ENCODE peak calls at places on chromosomes 1 and 21, in five cellular contexts. One of them, this sample, is unnamed.

GRCh38 chr1:212754193-212754592 is 37.4 kb downstream of the NSL1 start:
- DNase-seq in IMR-90: no peak
- DNase-seq in uterus: no peak
- DNase-seq in body of pancreas: no peak
- DNase-seq in heart left ventricle: no peak
- DNase-seq in this sample: no peak

GRCh38 chr1:182476625-182477024 is 26.7 kb downstream of the RGSL1 start:
- DNase-seq in uterus: no peak
- DNase-seq in heart left ventricle: peak; percentile 41
- DNase-seq in IMR-90: no peak
- DNase-seq in body of pancreas: no peak
- DNase-seq in this sample: no peak

GRCh38 chr1:222010306-222010705 is 268.4 kb upstream of the DUSP10 start:
- DNase-seq in uterus: no peak
- DNase-seq in IMR-90: no peak
- DNase-seq in heart left ventricle: no peak
- DNase-seq in body of pancreas: no peak
- DNase-seq in this sample: no peak

GRCh38 chr1:53721088-53721487 is 17.9 kb downstream of the GLIS1 start:
- DNase-seq in uterus: no peak
- DNase-seq in heart left ventricle: no peak
- DNase-seq in IMR-90: no peak
- DNase-seq in body of pancreas: no peak
- DNase-seq in this sample: no peak

GRCh38 chr1:91533625-91534024 is 33.0 kb downstream of the CDC7 start:
- DNase-seq in body of pancreas: no peak
- DNase-seq in uterus: no peak
- DNase-seq in IMR-90: no peak
- DNase-seq in heart left ventricle: no peak
- DNase-seq in this sample: no peak

GRCh38 chr1:221776495-221777413 is 34.9 kb upstream of the DUSP10 start:
- DNase-seq in IMR-90: no peak
- DNase-seq in body of pancreas: no peak
- DNase-seq in heart left ventricle: no peak
- DNase-seq in uterus: no peak
- DNase-seq in this sample: no peak

GRCh38 chr1:186904361-186904760 is 75.6 kb downstream of the PLA2G4A start:
- DNase-seq in uterus: no peak
- DNase-seq in IMR-90: no peak
- DNase-seq in body of pancreas: no peak
- DNase-seq in heart left ventricle: no peak
- DNase-seq in this sample: no peak

GRCh38 chr1:7299329-7299799 is 471.7 kb upstream of the VAMP3 start:
- DNase-seq in uterus: peak; percentile 54
- DNase-seq in body of pancreas: peak; percentile 52
- DNase-seq in heart left ventricle: peak; percentile 78
- DNase-seq in IMR-90: peak; percentile 100
- DNase-seq in this sample: peak; percentile 84

GRCh38 chr21:33685613-33686197 is 43.4 kb downstream of the ITSN1 start:
- DNase-seq in heart left ventricle: no peak
- DNase-seq in body of pancreas: no peak
- DNase-seq in uterus: no peak
- DNase-seq in IMR-90: peak; percentile 66
- DNase-seq in this sample: no peak

GRCh38 chr1:6464514-6464836 is 1.5 kb downstream of the TNFRSF25 start:
- DNase-seq in uterus: no peak
- DNase-seq in IMR-90: no peak
- DNase-seq in body of pancreas: peak; percentile 78
- DNase-seq in heart left ventricle: peak; percentile 87
- DNase-seq in this sample: no peak

GRCh38 chr1:203440780-203441179 is 34.8 kb upstream of the PRELP start:
- DNase-seq in heart left ventricle: peak; percentile 75
- DNase-seq in body of pancreas: peak; percentile 64
- DNase-seq in IMR-90: peak; percentile 72
- DNase-seq in uterus: peak; percentile 86
- DNase-seq in this sample: peak; percentile 95

GRCh38 chr1:175073054-175073453 is 5.4 kb downstream of the TNN start:
- DNase-seq in body of pancreas: no peak
- DNase-seq in IMR-90: no peak
- DNase-seq in uterus: peak; percentile 62
- DNase-seq in heart left ventricle: no peak
- DNase-seq in this sample: no peak

GRCh38 chr1:48869116-48869893 is 92.6 kb upstream of the BEND5 start:
- DNase-seq in IMR-90: no peak
- DNase-seq in body of pancreas: no peak
- DNase-seq in heart left ventricle: peak; percentile 31
- DNase-seq in uterus: no peak
- DNase-seq in this sample: no peak

GRCh38 chr21:25501996-25502665 is 105.2 kb downstream of the MRPL39 start:
- DNase-seq in IMR-90: no peak
- DNase-seq in uterus: no peak
- DNase-seq in body of pancreas: no peak
- DNase-seq in heart left ventricle: no peak
- DNase-seq in this sample: no peak

GRCh38 chr1:152967201-152967600 is 3.2 kb upstream of the SPRR4 start:
- DNase-seq in heart left ventricle: no peak
- DNase-seq in body of pancreas: no peak
- DNase-seq in uterus: no peak
- DNase-seq in IMR-90: no peak
- DNase-seq in this sample: no peak

GRCh38 chr1:219173434-219173757 is 282 bp upstream of the LYPLAL1 start:
- DNase-seq in heart left ventricle: no peak
- DNase-seq in body of pancreas: no peak
- DNase-seq in uterus: no peak
- DNase-seq in IMR-90: no peak
- DNase-seq in this sample: no peak

GRCh38 chr1:151259351-151259750 is 4.8 kb downstream of the PSMD4 start:
- DNase-seq in uterus: no peak
- DNase-seq in IMR-90: no peak
- DNase-seq in heart left ventricle: no peak
- DNase-seq in body of pancreas: no peak
- DNase-seq in this sample: no peak

GRCh38 chr1:240092301-240093119 is 827 bp downstream of the FMN2 start:
- DNase-seq in heart left ventricle: no peak
- DNase-seq in IMR-90: peak; percentile 74
- DNase-seq in body of pancreas: peak; percentile 16
- DNase-seq in uterus: peak; percentile 14
- DNase-seq in this sample: peak; percentile 66

GRCh38 chr1:117174851-117175250 is 35.9 kb downstream of the VTCN1 start:
- DNase-seq in IMR-90: no peak
- DNase-seq in heart left ventricle: no peak
- DNase-seq in body of pancreas: no peak
- DNase-seq in uterus: no peak
- DNase-seq in this sample: no peak

GRCh38 chr21:16509466-16509865 is 779.7 kb downstream of the USP25 start:
- DNase-seq in body of pancreas: no peak
- DNase-seq in heart left ventricle: peak; percentile 32
- DNase-seq in IMR-90: peak; percentile 16
- DNase-seq in uterus: no peak
- DNase-seq in this sample: no peak

GRCh38 chr1:94883688-94884087 is 43.2 kb downstream of the CNN3 start:
- DNase-seq in heart left ventricle: no peak
- DNase-seq in IMR-90: peak; percentile 66
- DNase-seq in body of pancreas: peak; percentile 28
- DNase-seq in uterus: no peak
- DNase-seq in this sample: no peak

GRCh38 chr1:204742676-204743075 is 57.1 kb upstream of the LRRN2 start:
- DNase-seq in heart left ventricle: no peak
- DNase-seq in IMR-90: no peak
- DNase-seq in uterus: no peak
- DNase-seq in body of pancreas: no peak
- DNase-seq in this sample: no peak

GRCh38 chr1:13666317-13666716 is 33.7 kb upstream of the PRDM2 start:
- DNase-seq in IMR-90: no peak
- DNase-seq in heart left ventricle: no peak
- DNase-seq in body of pancreas: no peak
- DNase-seq in uterus: no peak
- DNase-seq in this sample: no peak

GRCh38 chr1:944341-945325 is 14.4 kb downstream of the NOC2L start:
- DNase-seq in heart left ventricle: peak; percentile 69
- DNase-seq in body of pancreas: no peak
- DNase-seq in IMR-90: peak; percentile 83
- DNase-seq in uterus: peak; percentile 83
- DNase-seq in this sample: no peak

GRCh38 chr1:230377851-230378250 is 48.3 kb downstream of the PGBD5 start:
- DNase-seq in IMR-90: no peak
- DNase-seq in heart left ventricle: no peak
- DNase-seq in body of pancreas: no peak
- DNase-seq in uterus: no peak
- DNase-seq in this sample: no peak

GRCh38 chr1:230376296-230376695 is 49.8 kb downstream of the PGBD5 start:
- DNase-seq in uterus: no peak
- DNase-seq in body of pancreas: no peak
- DNase-seq in heart left ventricle: no peak
- DNase-seq in IMR-90: no peak
- DNase-seq in this sample: no peak

GRCh38 chr1:230375795-230376194 is 50.3 kb downstream of the PGBD5 start:
- DNase-seq in heart left ventricle: peak; percentile 32
- DNase-seq in body of pancreas: peak; percentile 39
- DNase-seq in IMR-90: no peak
- DNase-seq in uterus: no peak
- DNase-seq in this sample: no peak

GRCh38 chr1:230379462-230379861 is 46.7 kb downstream of the PGBD5 start:
- DNase-seq in uterus: no peak
- DNase-seq in IMR-90: no peak
- DNase-seq in body of pancreas: no peak
- DNase-seq in heart left ventricle: no peak
- DNase-seq in this sample: no peak

GRCh38 chr1:230377324-230377723 is 48.8 kb downstream of the PGBD5 start:
- DNase-seq in body of pancreas: no peak
- DNase-seq in IMR-90: no peak
- DNase-seq in heart left ventricle: no peak
- DNase-seq in uterus: no peak
- DNase-seq in this sample: no peak
- TF ChIP-seq CTCF in body of pancreas: no peak
- TF ChIP-seq CTCF in IMR-90: no peak
- TF ChIP-seq CTCF in heart left ventricle: no peak
- TF ChIP-seq CTCF in uterus: no peak
- TF ChIP-seq CTCF in this sample: no peak

GRCh38 chr1:41434306-41434705 is 50.2 kb downstream of the EDN2 start:
- DNase-seq in body of pancreas: no peak
- DNase-seq in IMR-90: no peak
- DNase-seq in heart left ventricle: peak; percentile 11
- DNase-seq in uterus: no peak
- DNase-seq in this sample: no peak

GRCh38 chr1:41431490-41432350 is 52.8 kb downstream of the EDN2 start:
- DNase-seq in body of pancreas: peak; percentile 52
- DNase-seq in IMR-90: no peak
- DNase-seq in heart left ventricle: peak; percentile 47
- DNase-seq in uterus: peak; percentile 38
- DNase-seq in this sample: no peak

GRCh38 chr1:41432481-41433280 is 51.8 kb downstream of the EDN2 start:
- DNase-seq in body of pancreas: peak; percentile 92
- DNase-seq in heart left ventricle: peak; percentile 92
- DNase-seq in uterus: peak; percentile 82
- DNase-seq in IMR-90: peak; percentile 76
- DNase-seq in this sample: peak; percentile 91

GRCh38 chr1:41434748-41435449 is 49.6 kb downstream of the EDN2 start:
- DNase-seq in heart left ventricle: peak; percentile 9
- DNase-seq in uterus: no peak
- DNase-seq in body of pancreas: no peak
- DNase-seq in IMR-90: no peak
- DNase-seq in this sample: no peak

DNA sequence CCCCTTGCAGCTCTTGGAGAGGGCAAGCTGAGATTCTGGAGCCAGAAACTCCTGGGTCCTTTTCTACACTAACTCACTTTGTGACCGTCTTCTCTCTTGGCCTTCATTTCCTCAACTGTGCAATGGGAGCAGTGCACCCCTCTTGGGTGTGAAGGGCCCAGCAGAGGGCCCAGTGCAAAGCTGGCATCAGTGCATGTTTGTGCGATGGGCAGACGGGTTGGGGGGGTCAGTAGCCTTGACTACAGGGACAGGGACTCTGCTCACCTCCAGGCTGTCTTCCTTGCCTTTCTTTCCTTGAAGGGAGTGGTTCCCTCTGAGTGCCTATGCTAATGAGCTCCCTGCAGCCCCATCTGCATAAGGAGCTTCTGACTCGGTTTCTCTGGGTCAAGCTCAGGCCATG is 51.0 kb downstream of the EDN2 start:
- DNase-seq in heart left ventricle: peak; percentile 20
- DNase-seq in uterus: no peak
- DNase-seq in body of pancreas: no peak
- DNase-seq in IMR-90: no peak
- DNase-seq in this sample: no peak
- TF ChIP-seq POLR2A in heart left ventricle: no peak
- TF ChIP-seq POLR2A in uterus: no peak
- TF ChIP-seq POLR2A in body of pancreas: no peak
- TF ChIP-seq POLR2A in IMR-90: no peak
- TF ChIP-seq POLR2A in this sample: no peak

GRCh38 chr1:46530791-46531409 is 20.5 kb downstream of the KNCN start:
- DNase-seq in heart left ventricle: no peak
- DNase-seq in uterus: no peak
- DNase-seq in body of pancreas: no peak
- DNase-seq in IMR-90: no peak
- DNase-seq in this sample: no peak
- TF ChIP-seq CTCF in heart left ventricle: no peak
- TF ChIP-seq CTCF in uterus: no peak
- TF ChIP-seq CTCF in body of pancreas: no peak
- TF ChIP-seq CTCF in IMR-90: peak; percentile 21
- TF ChIP-seq CTCF in this sample: no peak

GRCh38 chr1:119646521-119647227 is 1.4 kb downstream of the ZNF697 start:
- DNase-seq in heart left ventricle: no peak
- DNase-seq in body of pancreas: no peak
- DNase-seq in uterus: no peak
- DNase-seq in IMR-90: peak; percentile 87
- DNase-seq in this sample: no peak

GRCh38 chr1:119647228-119647733 is 785 bp downstream of the ZNF697 start:
- DNase-seq in body of pancreas: peak; percentile 21
- DNase-seq in IMR-90: no peak
- DNase-seq in uterus: peak; percentile 19
- DNase-seq in heart left ventricle: peak; percentile 36
- DNase-seq in this sample: peak; percentile 74

GRCh38 chr1:119648620-119649004 is 546 bp upstream of the ZNF697 start:
- DNase-seq in body of pancreas: no peak
- DNase-seq in heart left ventricle: no peak
- DNase-seq in uterus: peak; percentile 23
- DNase-seq in IMR-90: no peak
- DNase-seq in this sample: no peak

GRCh38 chr1:119651133-119651532 is 3.1 kb upstream of the ZNF697 start:
- DNase-seq in uterus: no peak
- DNase-seq in body of pancreas: no peak
- DNase-seq in IMR-90: no peak
- DNase-seq in heart left ventricle: no peak
- DNase-seq in this sample: no peak

GRCh38 chr1:119647734-119648619 is at the start of gene ZNF697:
- DNase-seq in IMR-90: peak; percentile 98
- DNase-seq in body of pancreas: peak; percentile 99
- DNase-seq in heart left ventricle: peak; percentile 98
- DNase-seq in uterus: peak; percentile 97
- DNase-seq in this sample: peak; percentile 99
- TF ChIP-seq POLR2A in IMR-90: peak; percentile 88
- TF ChIP-seq POLR2A in body of pancreas: peak; percentile 88
- TF ChIP-seq POLR2A in heart left ventricle: peak; percentile 87
- TF ChIP-seq POLR2A in uterus: peak; percentile 80
- TF ChIP-seq POLR2A in this sample: peak; percentile 74